ENCODE peak calls at places on chromosomes 1 and 21, in seven cellular contexts. S, E, F, N, O, B and H are unnamed samples. For H3K36me3, the result is how much of the 10 kb centered on the place peaks cover.

GRCh38 chr1:102463328-102463727 is 466.6 kb upstream of the OLFM3 start:
- DNase-seq in S (no peak), E (no peak), F (no peak), N (no peak), O (no peak), B (no peak), H (no peak)

GRCh38 chr1:4603317-4604110 is 50.9 kb upstream of the AJAP1 start:
- DNase-seq in S (no peak), E (no peak), F (no peak), N (no peak), O (no peak), B (no peak), H (peak)

GRCh38 chr1:63779338-63779819 is 5.6 kb downstream of the ROR1 start:
- DNase-seq in S (peak), E (no peak), F (no peak), N (peak), O (no peak), B (no peak), H (no peak)

GRCh38 chr21:25977068-25977611 is 193.4 kb downstream of the APP start:
- DNase-seq in S (no peak), E (no peak), F (no peak), N (no peak), O (no peak), B (no peak), H (no peak)

GRCh38 chr1:156356875-156357534 is 12.0 kb upstream of the RHBG start:
- DNase-seq in S (no peak), E (peak), F (no peak), N (no peak), O (no peak), B (peak), H (peak)

GRCh38 chr1:77538956-77539509 is 143.4 kb downstream of the ZZZ3 start:
- DNase-seq in S (peak), E (no peak), F (peak), N (peak), O (no peak), B (no peak), H (peak)

GRCh38 chr1:33918368-33918767 is 54.5 kb downstream of the HMGB4 start:
- DNase-seq in S (peak), E (no peak), F (peak), N (peak), O (no peak), B (no peak), H (peak)

GRCh38 chr1:214281030-214281901 is at the start of gene SMYD2:
- DNase-seq in S (no peak), E (peak), F (peak), N (peak), O (peak), B (peak), H (peak)

GRCh38 chr1:210815641-210816040 is 318.3 kb downstream of the KCNH1 start:
- DNase-seq in S (no peak), E (no peak), F (no peak), N (no peak), O (no peak), B (no peak), H (no peak)

GRCh38 chr1:41015894-41016470 is 5.5 kb downstream of the SLFNL1 start:
- DNase-seq in S (no peak), E (no peak), F (no peak), N (no peak), O (no peak), B (no peak), H (no peak)

GRCh38 chr1:67947114-67947513 is 103.3 kb downstream of the DIRAS3 start:
- DNase-seq in S (no peak), E (no peak), F (no peak), N (no peak), O (peak), B (no peak), H (no peak)

GRCh38 chr1:155093938-155094621 is 15.4 kb downstream of the EFNA3 start:
- DNase-seq in S (no peak), E (no peak), F (peak), N (peak), O (peak), B (no peak), H (no peak)

GRCh38 chr1:245166471-245166885 is 11.7 kb downstream of the KIF26B start:
- DNase-seq in S (no peak), E (peak), F (peak), N (peak), O (no peak), B (no peak), H (no peak)

GRCh38 chr1:230681599-230681998 is 32.3 kb downstream of the AGT start:
- DNase-seq in S (peak), E (peak), F (peak), N (peak), O (no peak), B (no peak), H (peak)

GRCh38 chr1:167159782-167160181 is 60.9 kb upstream of the POU2F1 start:
- DNase-seq in S (no peak), E (no peak), F (no peak), N (no peak), O (no peak), B (no peak), H (no peak)

GRCh38 chr1:248825909-248826760 is at the start of gene SH3BP5L:
- DNase-seq in S (peak), E (peak), F (peak), N (peak), O (peak), B (peak), H (peak)

GRCh38 chr1:118271883-118272282 is 86.9 kb upstream of the SPAG17 start:
- DNase-seq in S (no peak), E (no peak), F (no peak), N (no peak), O (no peak), B (no peak), H (no peak)

GRCh38 chr1:112674986-112675727 is 698 bp downstream of the MOV10 start:
- DNase-seq in S (no peak), E (peak), F (no peak), N (peak), O (peak), B (no peak), H (peak)

GRCh38 chr1:150970818-150971582 is 3.6 kb downstream of the CERS2 start:
- DNase-seq in S (no peak), E (peak), F (peak), N (peak), O (peak), B (peak), H (no peak)

GRCh38 chr1:214344897-214345296 is 63.9 kb downstream of the SMYD2 start:
- DNase-seq in S (no peak), E (no peak), F (no peak), N (no peak), O (no peak), B (no peak), H (no peak)

GRCh38 chr1:38025664-38026063 is 13.1 kb downstream of the UTP11 start:
- DNase-seq in S (no peak), E (no peak), F (no peak), N (no peak), O (no peak), B (no peak), H (no peak)

GRCh38 chr1:119331915-119332314 is 36.7 kb upstream of the HAO2 start:
- DNase-seq in S (no peak), E (no peak), F (no peak), N (no peak), O (no peak), B (no peak), H (no peak)

GRCh38 chr1:63674238-63674864 is 81.1 kb downstream of the PGM1 start:
- DNase-seq in S (no peak), E (peak), F (peak), N (peak), O (peak), B (peak), H (peak)

GRCh38 chr1:150281221-150281757 is 1.1 kb upstream of the CIART start:
- DNase-seq in S (no peak), E (peak), F (peak), N (peak), O (peak), B (peak), H (peak)

GRCh38 chr1:109740615-109741373 is at the start of gene GSTM3:
- DNase-seq in S (no peak), E (no peak), F (no peak), N (no peak), O (no peak), B (no peak), H (no peak)

GRCh38 chr1:2837823-2838222 is 36.3 kb upstream of the TTC34 start:
- DNase-seq in S (no peak), E (no peak), F (no peak), N (no peak), O (no peak), B (no peak), H (no peak)

GRCh38 chr1:55428944-55429931 is 214.1 kb upstream of the USP24 start:
- DNase-seq in S (peak), E (peak), F (peak), N (peak), O (peak), B (peak), H (peak)

GRCh38 chr21:44548922-44549321 is 2.4 kb downstream of the KRTAP10-2 start:
- DNase-seq in S (no peak), E (no peak), F (no peak), N (no peak), O (no peak), B (peak), H (no peak)

GRCh38 chr1:82125866-82126265 is 325.1 kb downstream of the ADGRL2 start:
- DNase-seq in S (no peak), E (no peak), F (no peak), N (no peak), O (no peak), B (no peak), H (no peak)

GRCh38 chr1:35185200-35185599 is 7.7 kb downstream of the SFPQ start:
- DNase-seq in S (no peak), E (no peak), F (no peak), N (no peak), O (no peak), B (no peak), H (no peak)

GRCh38 chr1:35186239-35186638 is 6.7 kb downstream of the SFPQ start:
- DNase-seq in S (no peak), E (no peak), F (no peak), N (no peak), O (no peak), B (no peak), H (no peak)

GRCh38 chr1:35187816-35188342 is 5.1 kb downstream of the SFPQ start:
- DNase-seq in S (no peak), E (no peak), F (no peak), N (no peak), O (no peak), B (no peak), H (no peak)

GRCh38 chr1:35181790-35182455 is 11.0 kb downstream of the SFPQ start:
- DNase-seq in S (no peak), E (no peak), F (no peak), N (no peak), O (no peak), B (no peak), H (no peak)

DNA sequence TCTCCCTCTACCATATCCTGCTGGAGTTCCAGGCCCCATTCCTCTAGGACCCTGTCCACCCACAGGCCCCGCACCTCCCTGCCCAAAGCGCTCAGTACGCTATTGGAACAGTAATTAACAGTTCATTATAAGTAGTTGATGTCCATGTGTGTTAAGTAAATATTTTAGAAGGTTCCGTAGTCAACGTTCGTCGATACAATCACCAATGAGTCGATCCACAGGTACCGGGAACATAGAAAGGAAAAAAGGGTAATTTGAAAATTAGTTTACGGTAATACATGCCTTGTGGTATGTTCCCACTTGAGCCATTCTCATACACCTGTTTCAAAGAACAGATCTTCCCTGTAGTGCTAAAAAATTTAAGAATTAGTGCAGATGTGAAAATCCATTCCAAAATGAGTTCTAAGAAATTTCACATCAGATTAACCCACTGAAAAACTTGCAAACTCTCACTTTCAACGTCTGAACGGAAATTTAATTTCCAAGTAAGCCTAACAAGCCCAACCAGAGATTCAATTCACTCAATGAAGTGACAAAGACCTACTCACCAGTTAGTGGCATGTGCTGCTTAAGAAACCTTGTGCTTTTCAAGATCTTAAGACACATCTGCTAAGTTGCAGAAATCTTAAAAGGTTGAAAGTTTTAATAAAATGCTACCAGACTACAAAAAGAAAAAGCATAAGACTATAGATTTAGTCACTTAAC is 8.3 kb downstream of the SFPQ start:
- DNase-seq in S (no peak), E (no peak), F (no peak), N (no peak), O (no peak), B (no peak), H (no peak)
- H3K4me3 ChIP-seq in S (no peak), E (no peak), F (no peak), N (no peak), O (no peak), B (no peak), H (no peak)

GRCh38 chr1:32364836-32365235 is 2.5 kb downstream of the TSSK3 start:
- DNase-seq in S (no peak), E (no peak), F (no peak), N (no peak), O (no peak), B (no peak), H (no peak)

GRCh38 chr1:32362474-32363313 is at the start of the genes FAM229A and TSSK3:
- DNase-seq in S (no peak), E (no peak), F (peak), N (no peak), O (no peak), B (no peak), H (no peak)

GRCh38 chr1:32361674-32362473 is 411 bp downstream of the FAM229A start:
- DNase-seq in S (no peak), E (peak), F (peak), N (peak), O (peak), B (peak), H (no peak)

GRCh38 chr1:32365445-32365844 is 3.1 kb downstream of the TSSK3 start:
- DNase-seq in S (no peak), E (no peak), F (no peak), N (no peak), O (no peak), B (no peak), H (no peak)

GRCh38 chr1:32363713-32364112 is 1.4 kb downstream of the TSSK3 start:
- DNase-seq in S (no peak), E (no peak), F (no peak), N (no peak), O (no peak), B (no peak), H (no peak)
- H3K36me3 ChIP-seq in S (under half), E (under half), F (under half), N (under half), O (under half), B (under half), H (under half)

GRCh38 chr1:163068716-163069115 is 445 bp upstream of the RGS4 start:
- DNase-seq in S (no peak), E (no peak), F (peak), N (no peak), O (peak), B (no peak), H (no peak)
- H3K4me3 ChIP-seq in S (peak), E (no peak), F (peak), N (peak), O (peak), B (no peak), H (no peak)

GRCh38 chr1:16125088-16125470 is 30.8 kb downstream of the EPHA2 start:
- DNase-seq in S (no peak), E (no peak), F (no peak), N (no peak), O (no peak), B (no peak), H (no peak)

GRCh38 chr1:16124377-16125087 is 31.3 kb downstream of the EPHA2 start:
- DNase-seq in S (no peak), E (no peak), F (no peak), N (no peak), O (no peak), B (no peak), H (no peak)

GRCh38 chr1:16126160-16126559 is 29.7 kb downstream of the EPHA2 start:
- DNase-seq in S (no peak), E (no peak), F (no peak), N (no peak), O (no peak), B (no peak), H (no peak)

GRCh38 chr1:16126738-16127515 is 28.9 kb downstream of the EPHA2 start:
- DNase-seq in S (no peak), E (no peak), F (no peak), N (no peak), O (no peak), B (no peak), H (no peak)

DNA sequence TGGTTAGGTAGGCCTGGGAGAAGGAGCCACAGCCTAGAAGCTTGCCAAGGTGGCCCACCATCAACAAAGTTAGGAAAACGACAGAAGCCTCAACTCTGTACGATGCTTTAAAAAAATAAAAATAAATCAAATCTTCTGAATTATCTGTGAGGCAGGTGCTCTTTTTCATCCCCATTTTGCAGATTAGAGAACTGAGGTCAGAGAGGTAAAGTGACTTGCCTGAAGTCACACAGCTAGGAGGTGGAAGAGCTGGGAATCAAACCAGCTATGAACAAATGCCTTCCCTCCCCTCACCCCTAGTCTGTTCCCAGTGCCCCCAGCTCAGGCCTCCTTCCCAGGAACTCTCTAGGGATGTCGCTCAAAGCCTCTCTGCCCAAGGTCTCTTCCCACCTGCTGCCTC is 30.4 kb downstream of the EPHA2 start:
- DNase-seq in S (no peak), E (no peak), F (no peak), N (no peak), O (no peak), B (no peak), H (no peak)
- H3K36me3 ChIP-seq in S (under half), E (under half), F (under half), N (under half), O (under half), B (half or more), H (half or more)

GRCh38 chr1:162530318-162530984 is 31.1 kb upstream of the UAP1 start:
- DNase-seq in S (no peak), E (no peak), F (no peak), N (no peak), O (no peak), B (no peak), H (no peak)
- H3K4me3 ChIP-seq in S (no peak), E (no peak), F (no peak), N (no peak), O (no peak), B (no peak), H (no peak)

GRCh38 chr1:1599919-1600860 is at the start of gene FNDC10:
- DNase-seq in S (no peak), E (no peak), F (no peak), N (no peak), O (no peak), B (no peak), H (no peak)
- H3K36me3 ChIP-seq in S (under half), E (under half), F (under half), N (under half), O (under half), B (under half), H (under half)

DNA sequence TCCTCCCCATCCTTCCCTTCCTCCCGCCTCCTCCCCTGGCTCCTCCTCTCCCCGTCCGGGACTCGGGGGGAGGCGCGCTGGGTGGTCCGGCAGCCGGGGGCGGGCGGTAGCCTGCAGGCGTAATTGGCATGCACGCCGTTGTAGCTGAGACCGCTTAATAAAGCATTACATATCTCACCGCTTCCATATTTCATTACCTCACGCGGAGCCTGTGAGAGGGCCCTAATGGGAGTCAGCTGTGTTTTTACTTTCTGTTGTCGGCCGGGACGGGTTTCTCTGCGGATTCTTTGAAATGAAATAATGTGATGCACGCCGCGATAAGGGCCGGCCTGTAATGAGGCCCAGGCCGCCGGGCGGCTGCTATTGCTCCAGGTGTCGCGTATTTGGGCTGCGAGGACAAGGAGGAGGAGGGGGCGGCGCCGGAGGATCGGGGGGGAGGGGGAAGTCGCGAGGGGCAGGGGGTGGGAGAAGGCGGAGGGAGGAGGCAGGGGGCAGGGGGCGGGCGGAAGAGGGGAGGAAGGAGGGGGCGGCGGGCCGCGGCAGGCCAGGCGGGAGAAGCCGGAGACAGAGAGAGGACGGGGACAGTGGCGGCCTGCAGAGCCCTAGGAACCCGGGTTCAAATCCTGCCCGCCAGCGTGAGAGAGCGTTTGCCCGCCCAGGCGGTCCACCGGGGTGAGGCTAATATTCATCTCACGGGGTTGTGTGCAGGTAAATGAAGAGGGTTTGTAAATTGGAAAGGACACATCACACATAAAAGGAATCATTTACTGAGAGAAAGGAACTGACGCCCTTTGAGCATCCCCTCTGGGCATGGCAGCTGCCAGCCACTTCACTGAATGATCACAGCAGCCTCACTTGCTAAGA is 95.6 kb downstream of the FOXD2 start:
- DNase-seq in S (peak), E (peak), F (peak), N (peak), O (peak), B (no peak), H (peak)
- H3K4me3 ChIP-seq in S (peak), E (no peak), F (peak), N (peak), O (peak), B (no peak), H (peak)

DNA sequence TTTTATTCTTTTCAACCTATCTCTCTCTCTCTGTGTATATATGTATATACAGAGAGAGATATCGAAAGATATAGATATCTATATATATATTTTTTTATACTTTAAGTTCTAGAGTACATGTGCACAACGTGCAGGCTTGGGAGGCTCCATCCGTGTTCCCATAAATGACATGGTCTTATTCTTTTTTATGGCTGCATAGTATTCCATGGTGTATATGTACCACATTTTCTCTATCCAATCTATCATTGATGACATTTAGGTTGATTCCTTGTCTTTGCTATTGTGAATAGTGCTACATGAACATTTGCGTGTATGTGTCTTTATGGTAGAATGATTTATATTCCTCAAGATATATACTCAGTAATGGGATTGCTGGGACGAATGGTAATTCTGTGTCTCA is 55.2 kb upstream of the GPR88 start:
- DNase-seq in S (no peak), E (no peak), F (no peak), N (no peak), O (no peak), B (no peak), H (no peak)
- H3K36me3 ChIP-seq in S (under half), E (under half), F (under half), N (under half), O (under half), B (under half), H (under half)